ENCODE peak calls at places on chromosomes 2 and 18, in four cellular contexts. R is left ventricle myocardium inferior, L is fibroblast of lung, M is heart left ventricle. P is an unnamed sample. For H3K27me3, the result is how much of the 10 kb centered on the place peaks cover.

GRCh38 chr2:83103602-83104001 is 1355.5 kb downstream of the SUCLG1 start:
- DNase-seq in M (no peak), R (no peak), L (peak), P (no peak)

GRCh38 chr2:111186123-111186715 is 65.5 kb downstream of the BCL2L11 start:
- DNase-seq in R (no peak), M (no peak), L (no peak), P (no peak)

GRCh38 chr2:111944536-111945210 is 46.3 kb downstream of the MERTK start:
- DNase-seq in R (no peak), L (no peak), M (no peak), P (no peak)

GRCh38 chr2:69620870-69621269 is 22.7 kb downstream of the AAK1 start:
- DNase-seq in L (no peak), R (no peak), M (no peak), P (no peak)

GRCh38 chr2:122670932-122671331 is 915.5 kb downstream of the TSN start:
- DNase-seq in R (no peak), L (no peak), M (no peak), P (no peak)

GRCh38 chr2:139366659-139367058 is 586.5 kb upstream of the NXPH2 start:
- DNase-seq in R (no peak), L (no peak), M (no peak), P (no peak)

GRCh38 chr2:74197983-74198460 is 393 bp upstream of the MTHFD2 start:
- DNase-seq in L (no peak), M (no peak), R (no peak), P (no peak)

GRCh38 chr2:215435261-215435808 is 533 bp downstream of the FN1 start:
- DNase-seq in L (no peak), M (peak), R (peak), P (peak)

GRCh38 chr2:232377841-232378734 is 463 bp upstream of the ALPP start:
- DNase-seq in L (no peak), M (peak), R (no peak), P (peak)

GRCh38 chr2:231191896-231192872 is 6.2 kb upstream of the ARMC9 start:
- DNase-seq in M (peak), R (peak), L (peak), P (no peak)

GRCh38 chr2:210715560-210715959 is 159.2 kb downstream of the CPS1 start:
- DNase-seq in R (no peak), L (no peak), M (no peak), P (no peak)

GRCh38 chr2:68589963-68590362 is 53.4 kb upstream of the PROKR1 start:
- DNase-seq in M (no peak), R (no peak), L (no peak), P (no peak)

GRCh38 chr2:205704101-205704741 is 21.9 kb downstream of the NRP2 start:
- DNase-seq in M (no peak), R (no peak), L (peak), P (no peak)

GRCh38 chr2:74835831-74836674 is 2.1 kb downstream of the HK2 start:
- DNase-seq in R (no peak), M (no peak), L (peak), P (no peak)

GRCh38 chr2:43192939-43193651 is 33.3 kb downstream of the ZFP36L2 start:
- DNase-seq in R (no peak), M (no peak), L (no peak), P (no peak)

GRCh38 chr18:11909081-11909410 is 929 bp upstream of the MPPE1 start:
- DNase-seq in M (no peak), R (no peak), L (no peak), P (no peak)

GRCh38 chr2:134668821-134669220 is 50.0 kb downstream of the TMEM163 start:
- DNase-seq in M (no peak), R (no peak), L (peak), P (peak)

GRCh38 chr2:44946681-44947360 is 5.3 kb downstream of the SIX3 start:
- DNase-seq in M (no peak), L (no peak), R (no peak), P (peak)
- H3K27me3 ChIP-seq in M (half or more), L (half or more), R (half or more), P (half or more)

GRCh38 chr2:64311948-64312621 is 141.9 kb upstream of the LGALSL start:
- DNase-seq in L (peak), M (peak), R (peak), P (peak)
- H3K27ac ChIP-seq in L (peak), M (peak), R (peak), P (peak)

GRCh38 chr2:72896446-72896845 is 9.2 kb downstream of the SPR start:
- DNase-seq in L (peak), M (no peak), R (no peak), P (no peak)
- H3K27me3 ChIP-seq in L (under half), M (under half), R (half or more), P (under half)

GRCh38 chr18:47582055-47582454 is 330.6 kb upstream of the SKOR2 start:
- DNase-seq in L (no peak), R (no peak), M (no peak), P (no peak)

GRCh38 chr18:47585914-47586313 is 334.5 kb upstream of the SKOR2 start:
- DNase-seq in L (no peak), R (no peak), M (no peak), P (no peak)

GRCh38 chr18:47585136-47585535 is 333.7 kb upstream of the SKOR2 start:
- DNase-seq in M (no peak), R (no peak), L (no peak), P (no peak)

GRCh38 chr18:47587587-47587986 is 336.1 kb upstream of the SKOR2 start:
- DNase-seq in R (no peak), L (no peak), M (no peak), P (no peak)

GRCh38 chr18:47586418-47586817 is 335.0 kb upstream of the SKOR2 start:
- DNase-seq in R (no peak), L (no peak), M (no peak), P (no peak)
- H3K27ac ChIP-seq in R (no peak), L (no peak), M (no peak), P (no peak)

P was measured in upper lobe of right lung.